ENCODE peak calls at places on chromosomes 7 and 10, in ten cellular contexts. N is lower lobe of right lung, E is B cell, C is A549, X is AG10803, G is foreskin fibroblast, O is transverse colon, R is progenitor cell of endocrine pancreas, W is AG09309, L is MM.1S. D is an unnamed sample.

GRCh38 chr7:132251327-132251659 is 325.0 kb downstream of the PLXNA4 start:
- DNase-seq in N (peak), E (no peak), C (no peak), X (no peak), G (no peak), O (peak), R (no peak), W (no peak), L (no peak), D (no peak)

GRCh38 chr10:30857803-30858202 is 173.9 kb downstream of the ZNF438 start:
- DNase-seq in N (no peak), E (no peak), C (no peak), X (peak), G (peak), O (peak), R (no peak), W (peak), L (no peak), D (no peak)

GRCh38 chr10:49666054-49666453 is 13.4 kb upstream of the C10orf53 start:
- DNase-seq in N (no peak), E (no peak), C (no peak), X (no peak), G (no peak), O (no peak), R (no peak), W (no peak), L (no peak), D (no peak)

GRCh38 chr10:91163269-91163708 is 57.2 kb upstream of the PCGF5 start:
- DNase-seq in N (peak), E (peak), C (peak), X (peak), G (peak), O (peak), R (no peak), W (no peak), L (peak), D (peak)

GRCh38 chr7:145718129-145718528 is 398.5 kb upstream of the CNTNAP2 start:
- DNase-seq in N (no peak), E (no peak), C (no peak), X (no peak), G (no peak), O (no peak), R (no peak), W (no peak), L (no peak), D (no peak)

GRCh38 chr10:123009105-123009805 is 449 bp downstream of the ACADSB start:
- DNase-seq in N (peak), E (peak), C (peak), X (no peak), G (peak), O (peak), R (no peak), W (no peak), L (no peak), D (peak)

GRCh38 chr7:75650671-75651070 is 88.1 kb downstream of the HIP1 start:
- DNase-seq in N (peak), E (no peak), C (no peak), X (no peak), G (no peak), O (peak), R (no peak), W (no peak), L (no peak), D (no peak)

GRCh38 chr10:14578060-14578952 is 196.4 kb downstream of the FAM107B start:
- DNase-seq in N (no peak), E (no peak), C (no peak), X (no peak), G (peak), O (no peak), R (no peak), W (no peak), L (no peak), D (no peak)

GRCh38 chr10:87700031-87700796 is 40.5 kb downstream of the PAPSS2 start:
- DNase-seq in N (no peak), E (no peak), C (no peak), X (peak), G (peak), O (no peak), R (no peak), W (peak), L (no peak), D (no peak)

GRCh38 chr10:43292745-43293676 is 26.1 kb upstream of the RASGEF1A start:
- DNase-seq in N (peak), E (peak), C (peak), X (peak), G (peak), O (peak), R (peak), W (peak), L (peak), D (peak)

GRCh38 chr7:28955723-28956607 is 2.2 kb downstream of the TRIL start:
- DNase-seq in N (peak), E (peak), C (peak), X (no peak), G (peak), O (peak), R (peak), W (no peak), L (peak), D (peak)

GRCh38 chr10:14665865-14666857 is 108.5 kb downstream of the FAM107B start:
- DNase-seq in N (no peak), E (no peak), C (no peak), X (no peak), G (peak), O (no peak), R (no peak), W (no peak), L (no peak), D (no peak)

GRCh38 chr7:154832557-154833138 is 170.3 kb downstream of the PAXIP1 start:
- DNase-seq in N (no peak), E (no peak), C (peak), X (no peak), G (no peak), O (peak), R (no peak), W (no peak), L (no peak), D (peak)

GRCh38 chr7:96034940-96035727 is 262.8 kb downstream of the DYNC1I1 start:
- DNase-seq in N (no peak), E (no peak), C (no peak), X (no peak), G (no peak), O (no peak), R (no peak), W (no peak), L (no peak), D (no peak)

GRCh38 chr10:97138174-97138573 is 47.6 kb downstream of the SLIT1 start:
- DNase-seq in N (no peak), E (no peak), C (peak), X (no peak), G (no peak), O (no peak), R (no peak), W (no peak), L (no peak), D (no peak)

GRCh38 chr7:146115665-146116451 is 743 bp upstream of the CNTNAP2 start:
- DNase-seq in N (peak), E (peak), C (no peak), X (peak), G (no peak), O (peak), R (peak), W (no peak), L (peak), D (peak)

GRCh38 chr10:21257919-21258318 is 267.6 kb downstream of the SKIDA1 start:
- DNase-seq in N (no peak), E (no peak), C (no peak), X (peak), G (peak), O (no peak), R (no peak), W (no peak), L (no peak), D (no peak)

GRCh38 chr7:98186452-98187137 is 24.6 kb upstream of the BHLHA15 start:
- DNase-seq in N (no peak), E (no peak), C (no peak), X (peak), G (peak), O (no peak), R (no peak), W (no peak), L (no peak), D (no peak)

GRCh38 chr7:98399462-98399861 is 1.4 kb downstream of the BAIAP2L1 start:
- DNase-seq in N (no peak), E (no peak), C (no peak), X (peak), G (peak), O (no peak), R (no peak), W (no peak), L (no peak), D (no peak)

GRCh38 chr10:71659050-71659738 is 60.4 kb downstream of the C10orf105 start:
- DNase-seq in N (no peak), E (no peak), C (no peak), X (no peak), G (no peak), O (no peak), R (no peak), W (no peak), L (no peak), D (no peak)

DNA sequence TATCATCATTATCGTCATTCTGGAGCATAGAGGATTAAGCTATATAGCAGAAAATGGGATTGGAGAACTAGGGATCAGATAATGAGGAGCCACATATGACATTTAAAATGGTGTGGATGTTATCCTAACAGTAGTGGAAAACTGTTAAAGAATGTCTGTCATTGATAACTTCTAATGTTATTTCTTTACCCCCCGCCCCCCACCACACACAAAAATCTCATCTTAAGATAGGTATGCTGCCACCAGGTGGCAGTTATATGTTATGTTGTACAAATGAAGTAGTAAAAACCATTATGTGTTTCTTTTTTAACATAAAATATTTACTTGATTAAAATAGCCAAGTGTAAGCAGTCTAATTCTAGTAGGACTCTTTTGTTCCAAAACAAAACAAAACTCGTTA is 13.0 kb downstream of the AKAP9 start:
- DNase-seq in N (no peak), E (peak), C (no peak), X (peak), G (peak), O (no peak), R (no peak), W (no peak), L (peak), D (no peak)
- TF ChIP-seq CTCF in N (no peak), E (no peak), C (peak), X (peak), G (peak), O (no peak), R (no peak), W (peak), L (peak), D (peak)

GRCh38 chr10:47266602-47267001 is 33.4 kb upstream of the GDF10 start:
- DNase-seq in N (no peak), E (no peak), C (no peak), X (no peak), G (no peak), O (peak), R (no peak), W (no peak), L (no peak), D (no peak)

GRCh38 chr10:47268696-47269095 is 31.3 kb upstream of the GDF10 start:
- DNase-seq in N (no peak), E (no peak), C (no peak), X (no peak), G (no peak), O (peak), R (no peak), W (no peak), L (no peak), D (no peak)

GRCh38 chr10:47264797-47265281 is 35.2 kb upstream of the GDF10 start:
- DNase-seq in N (no peak), E (no peak), C (no peak), X (no peak), G (no peak), O (peak), R (no peak), W (no peak), L (no peak), D (no peak)

DNA sequence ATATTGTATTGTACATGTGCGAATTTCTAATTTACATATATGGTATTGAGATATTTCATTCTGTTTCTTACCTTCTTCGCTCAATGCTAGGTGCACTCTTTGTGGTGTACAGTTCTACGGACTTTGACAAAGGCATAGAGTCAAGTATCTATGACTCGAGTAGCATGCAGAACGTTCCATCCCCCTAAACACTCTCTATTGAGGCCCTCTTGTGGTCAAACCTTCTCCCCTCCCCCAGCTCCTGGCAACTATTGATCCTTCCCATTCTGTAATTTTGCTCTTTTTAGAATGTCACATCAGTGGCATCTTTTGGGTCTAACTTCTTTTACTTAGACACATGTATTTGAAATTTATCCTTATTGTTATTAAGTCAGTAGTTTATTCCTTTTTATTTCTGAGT is 30.7 kb upstream of the GDF10 start:
- DNase-seq in N (no peak), E (peak), C (no peak), X (no peak), G (no peak), O (no peak), R (no peak), W (no peak), L (no peak), D (no peak)
- TF ChIP-seq CTCF in N (no peak), E (no peak), C (no peak), X (no peak), G (no peak), O (no peak), R (peak), W (peak), L (no peak), D (no peak)

DNA sequence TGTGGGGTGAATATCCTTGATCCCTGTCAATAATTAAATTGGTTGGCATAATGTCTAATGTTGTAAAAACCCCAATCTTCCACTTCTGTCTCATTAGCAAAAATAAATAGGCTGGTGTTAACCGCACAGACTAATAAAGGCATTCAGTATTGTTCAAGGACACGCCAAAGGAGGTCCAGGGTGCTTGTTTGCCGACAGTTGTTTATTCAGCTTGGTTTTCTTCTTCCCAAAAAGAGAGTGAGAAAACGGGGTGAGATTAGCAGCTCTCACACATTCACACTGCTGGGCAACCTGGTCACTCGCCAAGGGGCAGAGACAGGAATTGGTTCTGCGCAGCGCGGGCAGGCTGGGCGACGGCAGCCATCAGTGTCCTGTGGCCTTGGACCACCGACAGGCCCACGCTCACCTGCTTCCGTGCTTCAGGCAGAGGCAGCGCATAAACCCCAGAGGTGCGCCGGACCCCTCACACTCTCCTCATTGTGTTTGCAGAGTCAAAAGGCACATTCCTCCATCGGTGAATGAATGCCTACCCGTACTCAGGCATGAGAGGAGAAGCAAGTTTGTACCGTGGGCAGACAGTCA is 26.2 kb upstream of the LMBR1 start:
- DNase-seq in N (no peak), E (no peak), C (no peak), X (no peak), G (no peak), O (no peak), R (no peak), W (no peak), L (no peak), D (no peak)
- TF ChIP-seq CTCF in N (no peak), E (no peak), C (no peak), X (no peak), G (no peak), O (no peak), R (no peak), W (no peak), L (no peak), D (no peak)

DNA sequence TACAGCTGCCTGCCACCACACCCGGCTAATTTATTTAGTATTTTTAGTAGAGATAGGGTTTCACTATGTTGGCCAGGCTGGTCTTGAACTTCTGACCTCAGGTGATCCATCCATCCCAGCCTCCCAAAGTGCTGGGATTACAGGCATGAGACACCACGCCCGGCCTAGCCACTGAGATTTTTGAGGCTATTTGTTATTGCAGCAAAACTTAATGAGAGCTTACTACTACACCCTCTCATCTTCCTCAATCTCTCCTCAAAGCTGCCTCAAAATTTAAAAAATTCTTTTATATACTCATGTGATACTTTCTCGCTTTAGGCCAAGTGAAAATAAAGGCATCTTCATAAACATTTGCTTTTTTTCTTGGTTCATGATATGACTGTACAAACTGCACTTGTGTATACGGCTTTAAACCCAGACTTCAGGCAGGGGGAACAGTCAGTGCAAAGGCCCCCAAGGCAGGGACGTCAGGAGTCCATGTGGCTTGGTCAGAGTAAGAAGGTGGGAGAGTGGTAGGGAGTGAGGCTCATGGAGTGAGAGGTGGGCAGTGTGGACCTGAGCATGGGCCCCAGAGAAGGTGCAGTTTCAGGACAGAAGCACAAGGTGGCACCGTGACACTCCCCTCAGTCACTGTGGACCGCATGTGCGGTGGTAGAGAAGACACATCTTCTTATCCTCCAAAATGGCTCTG is 55.5 kb downstream of the SYPL1 start:
- DNase-seq in N (peak), E (peak), C (peak), X (peak), G (peak), O (peak), R (peak), W (peak), L (peak), D (peak)
- TF ChIP-seq CTCF in N (peak), E (peak), C (peak), X (peak), G (peak), O (peak), R (peak), W (peak), L (peak), D (peak)

GRCh38 chr7:16423761-16424160 is 2.4 kb upstream of the CRPPA start:
- DNase-seq in N (no peak), E (no peak), C (no peak), X (peak), G (no peak), O (no peak), R (no peak), W (no peak), L (no peak), D (no peak)

GRCh38 chr7:16422100-16422430 is 727 bp upstream of the CRPPA start:
- DNase-seq in N (no peak), E (no peak), C (no peak), X (peak), G (peak), O (no peak), R (no peak), W (no peak), L (no peak), D (no peak)

GRCh38 chr7:16421333-16422099 is at the start of gene CRPPA:
- DNase-seq in N (peak), E (peak), C (no peak), X (peak), G (peak), O (peak), R (peak), W (no peak), L (peak), D (no peak)

GRCh38 chr7:16420649-16421332 is 547 bp downstream of the CRPPA start:
- DNase-seq in N (peak), E (peak), C (peak), X (peak), G (peak), O (peak), R (peak), W (peak), L (peak), D (peak)

GRCh38 chr7:16422917-16423316 is 1.6 kb upstream of the CRPPA start:
- DNase-seq in N (no peak), E (no peak), C (no peak), X (no peak), G (no peak), O (no peak), R (no peak), W (no peak), L (no peak), D (no peak)
- TF ChIP-seq CTCF in N (no peak), E (no peak), C (no peak), X (no peak), G (no peak), O (no peak), R (no peak), W (no peak), L (no peak), D (no peak)

GRCh38 chr7:156504006-156504405 is 136.6 kb upstream of the RNF32 start:
- DNase-seq in N (no peak), E (no peak), C (no peak), X (no peak), G (no peak), O (no peak), R (no peak), W (no peak), L (no peak), D (no peak)

GRCh38 chr7:156504687-156505545 is 135.7 kb upstream of the RNF32 start:
- DNase-seq in N (no peak), E (no peak), C (no peak), X (no peak), G (no peak), O (no peak), R (no peak), W (no peak), L (no peak), D (no peak)

GRCh38 chr7:156505876-156506275 is 134.7 kb upstream of the RNF32 start:
- DNase-seq in N (no peak), E (no peak), C (no peak), X (no peak), G (no peak), O (no peak), R (no peak), W (no peak), L (no peak), D (no peak)

GRCh38 chr7:156499247-156499881 is 141.2 kb upstream of the RNF32 start:
- DNase-seq in N (no peak), E (no peak), C (no peak), X (no peak), G (no peak), O (no peak), R (no peak), W (no peak), L (no peak), D (no peak)

GRCh38 chr7:156503195-156503594 is 137.4 kb upstream of the RNF32 start:
- DNase-seq in N (no peak), E (no peak), C (no peak), X (no peak), G (no peak), O (no peak), R (no peak), W (no peak), L (no peak), D (no peak)
- TF ChIP-seq CTCF in N (no peak), E (no peak), C (peak), X (no peak), G (no peak), O (no peak), R (peak), W (no peak), L (no peak), D (no peak)

GRCh38 chr7:149239345-149240143 is at the start of gene ZNF212:
- DNase-seq in N (peak), E (peak), C (peak), X (peak), G (peak), O (peak), R (peak), W (peak), L (peak), D (peak)
- TF ChIP-seq CTCF in N (peak), E (peak), C (peak), X (peak), G (peak), O (peak), R (peak), W (peak), L (peak), D (peak)

GRCh38 chr7:25029075-25029474 is 49.1 kb upstream of the OSBPL3 start:
- DNase-seq in N (no peak), E (no peak), C (no peak), X (no peak), G (no peak), O (no peak), R (no peak), W (no peak), L (no peak), D (no peak)

GRCh38 chr7:25028370-25028971 is 48.5 kb upstream of the OSBPL3 start:
- DNase-seq in N (no peak), E (no peak), C (no peak), X (peak), G (peak), O (no peak), R (no peak), W (peak), L (no peak), D (no peak)

GRCh38 chr7:25026156-25026555 is 46.2 kb upstream of the OSBPL3 start:
- DNase-seq in N (no peak), E (no peak), C (no peak), X (no peak), G (no peak), O (no peak), R (no peak), W (no peak), L (no peak), D (no peak)

GRCh38 chr7:25031007-25031406 is 51.0 kb upstream of the OSBPL3 start:
- DNase-seq in N (no peak), E (no peak), C (no peak), X (no peak), G (no peak), O (peak), R (no peak), W (no peak), L (peak), D (peak)

GRCh38 chr7:25025218-25025671 is 45.3 kb upstream of the OSBPL3 start:
- DNase-seq in N (no peak), E (no peak), C (no peak), X (peak), G (peak), O (no peak), R (no peak), W (peak), L (no peak), D (no peak)
- TF ChIP-seq CTCF in N (no peak), E (no peak), C (no peak), X (peak), G (no peak), O (no peak), R (no peak), W (no peak), L (no peak), D (no peak)

D was measured in GM13977.